ENCODE peak calls at places on chromosomes 12 and 14, in four cellular contexts. T is astrocyte, K is cardiac muscle cell, U is Peyer's patch. Q is an unnamed sample. For H3K9me3, the result is how much of the 10 kb centered on the place peaks cover.

GRCh38 chr12:103571286-103571685 is 15.8 kb upstream of the STAB2 start:
- DNase-seq in K (peak), T (no peak), U (no peak), Q (no peak)

GRCh38 chr14:96538663-96539317 is 36.6 kb downstream of the PAPOLA start:
- DNase-seq in T (no peak), K (no peak), U (no peak), Q (no peak)

GRCh38 chr14:70926187-70926830 is 19.1 kb downstream of the PCNX1 start:
- DNase-seq in U (no peak), K (no peak), T (no peak), Q (peak)

GRCh38 chr14:96723946-96724345 is 73.2 kb upstream of the VRK1 start:
- DNase-seq in T (no peak), U (no peak), K (no peak), Q (no peak)

GRCh38 chr14:93533437-93533836 is 102.7 kb downstream of the UNC79 start:
- DNase-seq in K (no peak), U (no peak), T (peak), Q (no peak)

GRCh38 chr14:67517083-67517482 is 16.0 kb upstream of the PLEKHH1 start:
- DNase-seq in T (peak), U (no peak), K (peak), Q (no peak)

GRCh38 chr14:55807059-55807499 is 227.1 kb downstream of the KTN1 start:
- DNase-seq in T (peak), K (peak), U (peak), Q (peak)

GRCh38 chr12:31118831-31119530 is 45.3 kb downstream of the DDX11 start:
- DNase-seq in U (peak), K (peak), T (no peak), Q (no peak)

GRCh38 chr12:9341260-9341585 is 133.0 kb upstream of the PZP start:
- DNase-seq in U (no peak), T (no peak), K (no peak), Q (no peak)

GRCh38 chr12:101857043-101857558 is 20.3 kb upstream of the DRAM1 start:
- DNase-seq in U (no peak), K (peak), T (peak), Q (no peak)

GRCh38 chr14:60632777-60633176 is 16.5 kb downstream of the SIX1 start:
- DNase-seq in K (no peak), U (no peak), T (no peak), Q (no peak)

GRCh38 chr12:53005215-53005985 is 856 bp upstream of the EIF4B start:
- DNase-seq in K (peak), U (no peak), T (no peak), Q (no peak)

GRCh38 chr12:57051011-57051410 is 1.1 kb upstream of the MYO1A start:
- DNase-seq in T (no peak), U (no peak), K (no peak), Q (no peak)

GRCh38 chr14:79583738-79584405 is 627.4 kb downstream of the DIO2 start:
- DNase-seq in U (no peak), T (peak), K (peak), Q (no peak)
- H3K9me3 ChIP-seq in U (under half), T (under half), K (under half), Q (under half)

GRCh38 chr14:102991376-102991775 is 66.0 kb downstream of the CDC42BPB start:
- DNase-seq in K (no peak), T (no peak), U (no peak), Q (no peak)

GRCh38 chr14:102996941-102997340 is 60.4 kb downstream of the CDC42BPB start:
- DNase-seq in U (no peak), K (no peak), T (no peak), Q (no peak)

GRCh38 chr14:102998393-102998792 is 59.0 kb downstream of the CDC42BPB start:
- DNase-seq in U (no peak), T (peak), K (no peak), Q (no peak)

GRCh38 chr14:102994689-102995088 is 62.7 kb downstream of the CDC42BPB start:
- DNase-seq in T (no peak), U (no peak), K (no peak), Q (no peak)

DNA sequence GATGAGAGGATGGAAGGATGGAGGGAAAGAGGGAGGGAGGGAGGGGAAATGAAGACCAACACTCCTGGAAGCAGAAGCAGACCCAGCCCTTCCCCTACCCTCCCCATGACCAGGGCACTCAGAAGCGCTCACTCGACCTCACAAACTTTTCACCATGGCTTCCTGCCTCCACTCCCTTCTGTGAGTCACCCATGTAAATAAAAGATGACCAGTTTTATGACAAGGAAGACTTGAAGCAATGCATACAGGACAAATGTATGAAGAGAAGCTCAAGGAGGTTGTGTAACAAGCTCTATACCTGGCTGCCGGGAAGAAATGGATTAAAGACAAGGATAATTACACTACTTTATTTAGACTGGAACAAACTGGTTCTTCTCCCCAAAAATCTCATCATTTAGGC is 63.8 kb downstream of the CDC42BPB start:
- DNase-seq in K (peak), U (no peak), T (peak), Q (no peak)
- H3K4me3 ChIP-seq in K (no peak), U (no peak), T (no peak), Q (no peak)

DNA sequence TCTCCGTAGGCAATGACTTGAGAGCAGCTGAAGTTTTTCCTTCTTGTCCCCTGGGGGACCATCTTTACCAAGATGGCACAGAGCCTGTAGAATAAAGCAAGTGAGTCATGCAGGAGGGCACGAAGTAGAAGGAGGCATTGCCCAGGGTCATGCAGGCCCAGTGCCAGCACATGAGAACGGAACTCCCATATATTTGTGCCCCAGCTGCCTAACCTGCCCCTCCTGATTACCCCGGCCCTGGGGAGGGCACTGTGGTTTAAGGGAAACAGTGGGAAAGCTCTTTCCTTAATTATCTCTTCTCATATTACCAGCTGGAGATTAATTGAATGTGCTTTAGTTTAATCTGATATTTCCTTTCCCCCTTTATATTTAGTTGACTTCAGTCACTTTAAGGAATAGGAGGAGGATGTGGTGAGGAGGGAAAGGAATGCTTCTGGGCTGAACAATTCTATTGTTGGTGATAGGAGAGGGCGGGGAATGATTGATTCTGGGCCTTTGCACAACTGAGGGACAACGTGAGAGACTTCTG is 51.9 kb downstream of the RASSF8 start:
- DNase-seq in U (no peak), K (peak), T (peak), Q (no peak)
- H3K27ac ChIP-seq in U (no peak), K (peak), T (peak), Q (no peak)

DNA sequence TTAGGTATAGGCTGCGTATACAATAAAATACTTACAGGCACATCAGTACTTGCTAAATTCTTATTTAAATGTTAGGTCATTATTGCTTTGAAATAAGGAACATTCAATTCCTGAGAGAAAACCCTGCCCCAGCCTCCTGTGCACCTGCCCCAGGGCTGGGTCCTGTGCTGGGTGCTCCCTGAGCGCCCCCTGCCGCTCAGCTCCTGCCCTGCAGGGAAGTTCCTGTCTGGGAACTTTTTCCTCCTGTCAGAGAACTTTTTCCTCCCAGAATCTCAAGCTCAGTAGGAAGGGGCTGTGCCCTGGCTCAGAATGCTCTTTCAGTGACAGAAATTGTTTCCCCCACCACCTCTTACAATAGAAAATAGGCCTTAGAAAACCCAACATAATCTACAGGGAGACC is 751.1 kb downstream of the TMEM121 start:
- DNase-seq in K (no peak), U (peak), T (no peak), Q (peak)
- H3K9me3 ChIP-seq in K (under half), U (under half), T (under half), Q (under half)

Q was measured in CD8-positive, alpha-beta memory T cell.